ENCODE peak calls at places on chromosomes 11 and 22, in five cellular contexts. L, Z, I, C and E are unnamed samples.
A peak's percentile ranks its signal among the peaks of the same experiment; 100 is the strongest.

GRCh38 chr22:37910863-37911262 is 4.8 kb downstream of the MICALL1 start:
- DNase-seq in L (no peak), Z (no peak), I (no peak), C (no peak), E (no peak)

GRCh38 chr22:42906605-42907338 is 49.7 kb upstream of the ARFGAP3 start:
- DNase-seq in L (peak; percentile 16), Z (no peak), I (no peak), C (no peak), E (no peak)

GRCh38 chr11:109034341-109034696 is 369.4 kb downstream of the DDX10 start:
- DNase-seq in L (peak; percentile 64), Z (no peak), I (no peak), C (no peak), E (no peak)

GRCh38 chr11:40337118-40337517 is 1122.3 kb downstream of the LRRC4C start:
- DNase-seq in L (peak; percentile 67), Z (peak; percentile 28), I (no peak), C (peak; percentile 3), E (no peak)

GRCh38 chr11:108882211-108882831 is 217.5 kb downstream of the DDX10 start:
- DNase-seq in L (no peak), Z (peak; percentile 36), I (no peak), C (no peak), E (no peak)

GRCh38 chr11:45607995-45608394 is 57.4 kb downstream of the CHST1 start:
- DNase-seq in L (no peak), Z (peak; percentile 40), I (no peak), C (no peak), E (no peak)

GRCh38 chr11:35802221-35802620 is 139.6 kb downstream of the TRIM44 start:
- DNase-seq in L (no peak), Z (no peak), I (no peak), C (no peak), E (no peak)

GRCh38 chr11:858053-858992 is 15.7 kb downstream of the TSPAN4 start:
- DNase-seq in L (no peak), Z (no peak), I (no peak), C (no peak), E (no peak)

GRCh38 chr11:70233511-70233919 is 30.4 kb downstream of the FADD start:
- DNase-seq in L (peak; percentile 91), Z (peak; percentile 55), I (peak; percentile 94), C (no peak), E (no peak)

GRCh38 chr11:121460941-121461514 is 8.3 kb upstream of the SORL1-AS1 start:
- DNase-seq in L (no peak), Z (no peak), I (no peak), C (no peak), E (no peak)

GRCh38 chr22:38214248-38215056 is 12.7 kb downstream of the MAFF start:
- DNase-seq in L (peak; percentile 49), Z (peak; percentile 61), I (peak; percentile 75), C (peak; percentile 83), E (peak; percentile 70)

GRCh38 chr11:128342511-128343133 is 244.7 kb downstream of the ETS1 start:
- DNase-seq in L (peak; percentile 86), Z (peak; percentile 72), I (no peak), C (peak; percentile 40), E (no peak)

GRCh38 chr11:125426818-125427528 is 69.1 kb downstream of the FEZ1 start:
- DNase-seq in L (no peak), Z (no peak), I (no peak), C (no peak), E (no peak)

GRCh38 chr11:112128483-112129121 is 35.3 kb downstream of the IL18 start:
- DNase-seq in L (peak; percentile 85), Z (peak; percentile 89), I (peak; percentile 48), C (no peak), E (no peak)

GRCh38 chr11:107819361-107820014 is 39.1 kb downstream of the SLC35F2 start:
- DNase-seq in L (peak; percentile 46), Z (peak; percentile 40), I (no peak), C (no peak), E (no peak)

GRCh38 chr22:24289138-24289537 is 18.5 kb downstream of the SPECC1L start:
- DNase-seq in L (peak; percentile 84), Z (peak; percentile 89), I (peak; percentile 69), C (peak; percentile 37), E (no peak)

GRCh38 chr11:4664791-4665190 is 21.0 kb downstream of the OR51E1 start:
- DNase-seq in L (peak; percentile 51), Z (no peak), I (no peak), C (no peak), E (no peak)

GRCh38 chr22:32545801-32546200 is 71.2 kb downstream of the FBXO7 start:
- DNase-seq in L (peak; percentile 45), Z (peak; percentile 70), I (peak; percentile 36), C (no peak), E (no peak)

GRCh38 chr22:32781695-32782094 is 19.8 kb upstream of the TIMP3 start:
- DNase-seq in L (peak; percentile 57), Z (peak; percentile 68), I (no peak), C (no peak), E (no peak)

GRCh38 chr11:10398525-10398924 is 56.5 kb upstream of the AMPD3 start:
- DNase-seq in L (no peak), Z (peak; percentile 14), I (peak; percentile 89), C (peak; percentile 19), E (no peak)

GRCh38 chr11:2474059-2474901 is 29.5 kb downstream of the KCNQ1 start:
- DNase-seq in L (no peak), Z (no peak), I (no peak), C (no peak), E (no peak)

GRCh38 chr22:46459347-46460065 is 77.9 kb downstream of the CELSR1 start:
- DNase-seq in L (no peak), Z (no peak), I (no peak), C (no peak), E (no peak)

GRCh38 chr11:73760066-73760679 is 701 bp downstream of the RAB6A start:
- DNase-seq in L (peak; percentile 11), Z (peak; percentile 73), I (peak; percentile 17), C (peak; percentile 52), E (no peak)

GRCh38 chr22:36383110-36383581 is 4.6 kb downstream of the MYH9 start:
- DNase-seq in L (peak; percentile 94), Z (peak; percentile 87), I (no peak), C (no peak), E (no peak)

GRCh38 chr11:96130061-96130460 is 206.2 kb upstream of the MTMR2 start:
- DNase-seq in L (no peak), Z (no peak), I (no peak), C (no peak), E (no peak)

GRCh38 chr11:118175600-118176399 is 639 bp downstream of the SCN2B start:
- DNase-seq in L (no peak), Z (no peak), I (no peak), C (peak; percentile 54), E (no peak)

GRCh38 chr11:73729594-73730206 is 31.2 kb downstream of the RAB6A start:
- DNase-seq in L (no peak), Z (peak; percentile 30), I (peak; percentile 32), C (peak; percentile 76), E (peak; percentile 43)

GRCh38 chr22:47175761-47176359 is 413.4 kb downstream of the TBC1D22A start:
- DNase-seq in L (no peak), Z (no peak), I (no peak), C (no peak), E (no peak)

GRCh38 chr22:24247564-24248344 is 2.9 kb upstream of the GGT5 start:
- DNase-seq in L (peak; percentile 95), Z (peak; percentile 97), I (peak; percentile 90), C (peak; percentile 86), E (peak; percentile 70)

GRCh38 chr22:38487946-38488345 is 18.2 kb downstream of the DDX17 start:
- DNase-seq in L (no peak), Z (no peak), I (no peak), C (no peak), E (no peak)

GRCh38 chr22:30824096-30824495 is 129.4 kb downstream of the OSBP2 start:
- DNase-seq in L (no peak), Z (no peak), I (no peak), C (no peak), E (no peak)

DNA sequence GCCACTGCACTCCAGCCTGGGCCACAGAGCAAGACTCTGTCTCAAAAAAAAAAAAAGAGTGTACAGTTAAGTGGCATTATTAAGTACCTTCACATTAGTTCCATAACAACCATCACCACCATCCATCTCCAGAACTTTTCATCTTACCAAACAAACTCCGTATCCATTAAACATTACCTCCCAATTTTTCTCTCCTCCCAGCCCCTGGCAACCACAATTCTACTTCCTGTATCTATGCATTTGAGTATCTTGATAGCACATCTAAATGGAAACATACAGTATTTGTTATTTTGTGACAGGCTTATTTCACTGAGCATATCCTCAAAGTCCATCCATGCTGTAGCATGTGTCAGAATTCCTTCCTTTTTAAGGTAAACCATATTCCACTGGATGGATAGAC is 46.8 kb downstream of the DGCR2 start:
- DNase-seq in L (no peak), Z (no peak), I (no peak), C (no peak), E (no peak)
- H3K4me3 ChIP-seq in L (no peak overlapping the region), Z (no peak overlapping the region), I (no peak overlapping the region), C (no peak overlapping the region), E (no peak overlapping the region)

GRCh38 chr22:49827853-49828598 is at the start of gene BRD1:
- DNase-seq in L (peak; percentile 61), Z (peak; percentile 68), I (peak; percentile 72), C (peak; percentile 61), E (peak; percentile 37)
- H3K18ac ChIP-seq in L (peak within 1 kb of the TSS; percentile 74), Z (peak within 1 kb of the TSS; percentile 84), I (peak within 1 kb of the TSS; percentile 72), C (peak within 1 kb of the TSS; percentile 96), E (peak within 1 kb of the TSS; percentile 92)

DNA sequence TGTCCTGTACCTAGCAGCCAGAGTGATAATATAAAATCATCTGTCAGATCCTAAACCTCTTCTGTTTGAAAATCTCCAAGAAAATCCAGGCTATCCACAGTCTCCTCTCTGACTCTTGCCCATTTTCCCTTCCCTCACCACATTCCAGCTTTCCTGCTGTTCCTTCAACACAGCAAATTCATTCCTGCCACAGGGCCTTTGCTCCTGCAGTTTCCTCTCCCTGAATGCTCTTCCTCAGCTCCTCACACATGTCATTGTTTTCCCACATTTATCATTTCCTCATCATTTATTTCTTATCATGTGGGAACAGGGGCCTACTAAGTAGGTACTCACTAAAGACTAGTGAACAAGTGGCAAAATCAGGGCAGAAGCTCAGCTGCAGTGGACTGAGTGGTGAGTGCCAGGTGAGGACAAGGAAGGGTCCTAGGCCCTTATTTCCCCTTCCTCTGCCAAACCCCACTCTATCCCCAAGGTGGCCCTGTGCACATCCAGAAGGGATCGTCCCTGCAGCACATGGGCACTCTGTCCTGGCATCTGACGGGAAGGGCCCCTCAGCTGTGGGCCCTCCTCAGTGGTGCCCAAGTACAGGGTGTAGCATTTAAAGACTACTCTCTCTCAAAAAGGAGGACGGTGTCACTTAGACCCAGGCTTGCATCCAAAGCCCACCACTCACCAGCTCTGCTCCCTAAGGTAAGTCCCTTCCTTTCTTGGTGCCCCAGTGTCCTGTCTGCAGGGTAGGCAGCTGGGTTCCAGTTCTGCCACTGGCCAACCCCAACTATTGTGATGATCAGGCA is 2.0 kb downstream of the LRRC32 start:
- DNase-seq in L (no peak), Z (no peak), I (no peak), C (no peak), E (no peak)
- H3K4me3 ChIP-seq in L (no peak overlapping the region), Z (no peak overlapping the region), I (peak overlapping the region; percentile 48), C (no peak overlapping the region), E (no peak overlapping the region)

DNA sequence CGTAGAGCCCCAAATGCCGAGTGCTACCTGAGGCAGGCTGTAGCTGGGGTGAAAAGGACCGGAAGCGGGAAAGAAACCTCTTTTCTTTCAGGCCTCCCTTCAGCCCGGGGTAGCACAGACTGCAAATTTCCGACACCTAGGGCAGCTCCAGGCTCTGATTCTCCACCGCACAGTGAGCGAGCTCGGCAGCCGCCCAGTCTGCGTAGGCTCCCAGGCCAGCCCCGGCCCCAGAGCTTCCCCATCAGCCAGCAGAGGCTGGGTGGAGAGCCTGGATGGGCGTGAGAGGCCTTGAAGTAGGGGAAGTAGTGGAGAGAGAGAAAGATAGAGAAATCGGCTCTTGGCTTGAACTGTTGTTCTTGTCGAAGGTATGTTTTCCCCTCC is 9.3 kb upstream of the PAX6 start:
- DNase-seq in L (no peak), Z (no peak), I (no peak), C (peak; percentile 83), E (peak; percentile 57)
- H3K18ac ChIP-seq in L (no peak overlapping the region), Z (no peak overlapping the region), I (no peak overlapping the region), C (no peak overlapping the region), E (peak overlapping the region; percentile 78)